ENCODE peak calls at places on chromosomes 13 and 19, in ten cellular contexts. One of them, this sample, is unnamed.
A peak's percentile ranks its signal among the peaks of the same experiment; 100 is the strongest.

GRCh38 chr13:35618565-35619083 is 142.1 kb upstream of the MAB21L1 start:
- DNase-seq in left ventricle myocardium superior: no peak
- DNase-seq in adrenal gland: no peak
- DNase-seq in tibial artery: no peak
- DNase-seq in EL: no peak
- DNase-seq in nephron progenitor cell: no peak
- DNase-seq in nucleus accumbens: no peak
- DNase-seq in fibroblast of gingiva: no peak
- DNase-seq in HFFc6: no peak
- DNase-seq in bronchial epithelial cell: no peak
- DNase-seq in this sample: no peak

GRCh38 chr19:33215438-33216197 is 10.0 kb downstream of the SLC7A10 start:
- DNase-seq in left ventricle myocardium superior: peak; percentile 9
- DNase-seq in tibial artery: no peak
- DNase-seq in EL: no peak
- DNase-seq in nephron progenitor cell: no peak
- DNase-seq in adrenal gland: no peak
- DNase-seq in HFFc6: no peak
- DNase-seq in bronchial epithelial cell: no peak
- DNase-seq in nucleus accumbens: no peak
- DNase-seq in fibroblast of gingiva: no peak
- DNase-seq in this sample: no peak

GRCh38 chr19:4559569-4559968 is at the start of gene SEMA6B:
- DNase-seq in fibroblast of gingiva: no peak
- DNase-seq in nucleus accumbens: no peak
- DNase-seq in HFFc6: no peak
- DNase-seq in left ventricle myocardium superior: peak; percentile 67
- DNase-seq in adrenal gland: peak; percentile 65
- DNase-seq in tibial artery: no peak
- DNase-seq in nephron progenitor cell: no peak
- DNase-seq in EL: no peak
- DNase-seq in bronchial epithelial cell: no peak
- DNase-seq in this sample: no peak

GRCh38 chr13:109761695-109762094 is 24.7 kb downstream of the IRS2 start:
- DNase-seq in EL: no peak
- DNase-seq in nephron progenitor cell: no peak
- DNase-seq in left ventricle myocardium superior: no peak
- DNase-seq in bronchial epithelial cell: peak; percentile 80
- DNase-seq in nucleus accumbens: no peak
- DNase-seq in tibial artery: no peak
- DNase-seq in adrenal gland: no peak
- DNase-seq in HFFc6: no peak
- DNase-seq in fibroblast of gingiva: no peak
- DNase-seq in this sample: no peak

GRCh38 chr13:50910483-50910805 is 853 bp downstream of the RNASEH2B start:
- DNase-seq in left ventricle myocardium superior: no peak
- DNase-seq in fibroblast of gingiva: peak; percentile 38
- DNase-seq in bronchial epithelial cell: no peak
- DNase-seq in adrenal gland: peak; percentile 48
- DNase-seq in nephron progenitor cell: peak; percentile 44
- DNase-seq in nucleus accumbens: peak; percentile 56
- DNase-seq in HFFc6: peak; percentile 5
- DNase-seq in tibial artery: peak; percentile 77
- DNase-seq in EL: peak; percentile 61
- DNase-seq in this sample: no peak

GRCh38 chr19:31459430-31459829 is 110.2 kb upstream of the TSHZ3 start:
- DNase-seq in nucleus accumbens: no peak
- DNase-seq in HFFc6: peak; percentile 9
- DNase-seq in left ventricle myocardium superior: no peak
- DNase-seq in tibial artery: no peak
- DNase-seq in EL: no peak
- DNase-seq in nephron progenitor cell: no peak
- DNase-seq in adrenal gland: no peak
- DNase-seq in bronchial epithelial cell: no peak
- DNase-seq in fibroblast of gingiva: no peak
- DNase-seq in this sample: no peak

GRCh38 chr13:37319041-37319443 is 213.6 kb upstream of the CSNK1A1L start:
- DNase-seq in left ventricle myocardium superior: no peak
- DNase-seq in EL: peak; percentile 5
- DNase-seq in fibroblast of gingiva: no peak
- DNase-seq in HFFc6: peak; percentile 17
- DNase-seq in nephron progenitor cell: no peak
- DNase-seq in adrenal gland: no peak
- DNase-seq in nucleus accumbens: no peak
- DNase-seq in tibial artery: no peak
- DNase-seq in bronchial epithelial cell: no peak
- DNase-seq in this sample: no peak

GRCh38 chr19:51294211-51294976 is 17.1 kb upstream of the IGLON5 start:
- DNase-seq in EL: no peak
- DNase-seq in HFFc6: no peak
- DNase-seq in tibial artery: no peak
- DNase-seq in left ventricle myocardium superior: no peak
- DNase-seq in nephron progenitor cell: no peak
- DNase-seq in adrenal gland: no peak
- DNase-seq in fibroblast of gingiva: no peak
- DNase-seq in nucleus accumbens: no peak
- DNase-seq in bronchial epithelial cell: no peak
- DNase-seq in this sample: no peak

GRCh38 chr13:52642131-52642530 is at the start of gene HNRNPA1L2:
- DNase-seq in fibroblast of gingiva: no peak
- DNase-seq in bronchial epithelial cell: no peak
- DNase-seq in nucleus accumbens: no peak
- DNase-seq in HFFc6: no peak
- DNase-seq in tibial artery: no peak
- DNase-seq in left ventricle myocardium superior: no peak
- DNase-seq in EL: no peak
- DNase-seq in adrenal gland: no peak
- DNase-seq in nephron progenitor cell: no peak
- DNase-seq in this sample: no peak

GRCh38 chr19:1070576-1070930 is 3.6 kb downstream of the ARHGAP45 start:
- DNase-seq in bronchial epithelial cell: no peak
- DNase-seq in nucleus accumbens: no peak
- DNase-seq in nephron progenitor cell: no peak
- DNase-seq in tibial artery: no peak
- DNase-seq in left ventricle myocardium superior: no peak
- DNase-seq in adrenal gland: no peak
- DNase-seq in fibroblast of gingiva: no peak
- DNase-seq in EL: no peak
- DNase-seq in HFFc6: no peak
- DNase-seq in this sample: no peak

GRCh38 chr13:36275190-36276002 is 22.2 kb downstream of the CCDC169 start:
- DNase-seq in left ventricle myocardium superior: no peak
- DNase-seq in fibroblast of gingiva: peak; percentile 60
- DNase-seq in HFFc6: peak; percentile 54
- DNase-seq in EL: peak; percentile 51
- DNase-seq in nephron progenitor cell: peak; percentile 8
- DNase-seq in tibial artery: no peak
- DNase-seq in adrenal gland: peak; percentile 17
- DNase-seq in bronchial epithelial cell: peak; percentile 59
- DNase-seq in nucleus accumbens: peak; percentile 29
- DNase-seq in this sample: no peak

GRCh38 chr13:50030315-50030714 is 15.1 kb downstream of the KCNRG start:
- DNase-seq in EL: peak; percentile 11
- DNase-seq in nephron progenitor cell: no peak
- DNase-seq in fibroblast of gingiva: no peak
- DNase-seq in tibial artery: no peak
- DNase-seq in HFFc6: no peak
- DNase-seq in bronchial epithelial cell: peak; percentile 17
- DNase-seq in left ventricle myocardium superior: no peak
- DNase-seq in adrenal gland: no peak
- DNase-seq in nucleus accumbens: no peak
- DNase-seq in this sample: no peak

GRCh38 chr19:46296722-46297431 is at the start of gene HIF3A:
- DNase-seq in left ventricle myocardium superior: peak; percentile 83
- DNase-seq in EL: peak; percentile 36
- DNase-seq in nephron progenitor cell: peak; percentile 95
- DNase-seq in nucleus accumbens: peak; percentile 62
- DNase-seq in adrenal gland: peak; percentile 55
- DNase-seq in HFFc6: no peak
- DNase-seq in bronchial epithelial cell: no peak
- DNase-seq in tibial artery: peak; percentile 85
- DNase-seq in fibroblast of gingiva: no peak
- DNase-seq in this sample: no peak

GRCh38 chr13:48232420-48233096 is 448 bp upstream of the ITM2B start:
- DNase-seq in nephron progenitor cell: no peak
- DNase-seq in fibroblast of gingiva: no peak
- DNase-seq in HFFc6: peak; percentile 21
- DNase-seq in left ventricle myocardium superior: no peak
- DNase-seq in tibial artery: peak; percentile 88
- DNase-seq in nucleus accumbens: no peak
- DNase-seq in bronchial epithelial cell: peak; percentile 42
- DNase-seq in EL: no peak
- DNase-seq in adrenal gland: peak; percentile 61
- DNase-seq in this sample: no peak

GRCh38 chr13:51341804-51342203 is 2.3 kb downstream of the SERPINE3 start:
- DNase-seq in bronchial epithelial cell: no peak
- DNase-seq in adrenal gland: no peak
- DNase-seq in nephron progenitor cell: no peak
- DNase-seq in fibroblast of gingiva: no peak
- DNase-seq in left ventricle myocardium superior: no peak
- DNase-seq in tibial artery: no peak
- DNase-seq in HFFc6: no peak
- DNase-seq in nucleus accumbens: no peak
- DNase-seq in EL: no peak
- DNase-seq in this sample: no peak

GRCh38 chr13:49669735-49670309 is 21.5 kb downstream of the EBPL start:
- DNase-seq in nucleus accumbens: peak; percentile 72
- DNase-seq in tibial artery: no peak
- DNase-seq in bronchial epithelial cell: peak; percentile 70
- DNase-seq in adrenal gland: peak; percentile 82
- DNase-seq in HFFc6: peak; percentile 57
- DNase-seq in nephron progenitor cell: peak; percentile 49
- DNase-seq in EL: peak; percentile 71
- DNase-seq in fibroblast of gingiva: peak; percentile 70
- DNase-seq in left ventricle myocardium superior: peak; percentile 42
- DNase-seq in this sample: no peak

GRCh38 chr19:1406496-1406817 is 929 bp upstream of the DAZAP1 start:
- DNase-seq in left ventricle myocardium superior: no peak
- DNase-seq in nephron progenitor cell: no peak
- DNase-seq in bronchial epithelial cell: no peak
- DNase-seq in tibial artery: peak; percentile 68
- DNase-seq in HFFc6: no peak
- DNase-seq in nucleus accumbens: no peak
- DNase-seq in EL: no peak
- DNase-seq in adrenal gland: no peak
- DNase-seq in fibroblast of gingiva: no peak
- DNase-seq in this sample: no peak

GRCh38 chr13:97002581-97002980 is 8.3 kb upstream of the OXGR1 start:
- DNase-seq in nucleus accumbens: no peak
- DNase-seq in adrenal gland: no peak
- DNase-seq in nephron progenitor cell: no peak
- DNase-seq in fibroblast of gingiva: no peak
- DNase-seq in bronchial epithelial cell: no peak
- DNase-seq in HFFc6: no peak
- DNase-seq in EL: no peak
- DNase-seq in tibial artery: no peak
- DNase-seq in left ventricle myocardium superior: no peak
- DNase-seq in this sample: no peak

GRCh38 chr13:97474581-97474980 is 40.6 kb downstream of the RAP2A start:
- DNase-seq in HFFc6: no peak
- DNase-seq in adrenal gland: no peak
- DNase-seq in nephron progenitor cell: no peak
- DNase-seq in left ventricle myocardium superior: no peak
- DNase-seq in nucleus accumbens: no peak
- DNase-seq in tibial artery: no peak
- DNase-seq in EL: no peak
- DNase-seq in bronchial epithelial cell: no peak
- DNase-seq in fibroblast of gingiva: no peak
- DNase-seq in this sample: no peak

GRCh38 chr13:93364166-93364565 is 137.6 kb downstream of the GPC6 start:
- DNase-seq in nephron progenitor cell: no peak
- DNase-seq in EL: peak; percentile 36
- DNase-seq in fibroblast of gingiva: no peak
- DNase-seq in HFFc6: no peak
- DNase-seq in left ventricle myocardium superior: no peak
- DNase-seq in adrenal gland: no peak
- DNase-seq in tibial artery: no peak
- DNase-seq in nucleus accumbens: no peak
- DNase-seq in bronchial epithelial cell: peak; percentile 17
- DNase-seq in this sample: no peak

GRCh38 chr13:33870046-33870668 is 52.2 kb downstream of the RFC3 start:
- DNase-seq in fibroblast of gingiva: no peak
- DNase-seq in tibial artery: no peak
- DNase-seq in EL: no peak
- DNase-seq in nucleus accumbens: no peak
- DNase-seq in HFFc6: no peak
- DNase-seq in nephron progenitor cell: no peak
- DNase-seq in bronchial epithelial cell: no peak
- DNase-seq in left ventricle myocardium superior: no peak
- DNase-seq in adrenal gland: no peak
- DNase-seq in this sample: no peak

GRCh38 chr13:100604909-100605308 is 16.3 kb upstream of the GGACT start:
- DNase-seq in left ventricle myocardium superior: no peak
- DNase-seq in tibial artery: no peak
- DNase-seq in nucleus accumbens: no peak
- DNase-seq in fibroblast of gingiva: no peak
- DNase-seq in HFFc6: no peak
- DNase-seq in bronchial epithelial cell: no peak
- DNase-seq in adrenal gland: no peak
- DNase-seq in EL: no peak
- DNase-seq in nephron progenitor cell: no peak
- DNase-seq in this sample: no peak

GRCh38 chr13:102089722-102090121 is 312.1 kb downstream of the FGF14 start:
- DNase-seq in nephron progenitor cell: no peak
- DNase-seq in EL: no peak
- DNase-seq in left ventricle myocardium superior: no peak
- DNase-seq in nucleus accumbens: no peak
- DNase-seq in bronchial epithelial cell: no peak
- DNase-seq in HFFc6: no peak
- DNase-seq in adrenal gland: no peak
- DNase-seq in fibroblast of gingiva: no peak
- DNase-seq in tibial artery: no peak
- DNase-seq in this sample: no peak

GRCh38 chr19:2970201-2970838 is 7.0 kb upstream of the TLE6 start:
- DNase-seq in EL: no peak
- DNase-seq in HFFc6: peak; percentile 29
- DNase-seq in adrenal gland: no peak
- DNase-seq in tibial artery: no peak
- DNase-seq in left ventricle myocardium superior: no peak
- DNase-seq in bronchial epithelial cell: no peak
- DNase-seq in fibroblast of gingiva: peak; percentile 96
- DNase-seq in nucleus accumbens: no peak
- DNase-seq in nephron progenitor cell: no peak
- DNase-seq in this sample: no peak

GRCh38 chr19:15265849-15266248 is 33.6 kb upstream of the EPHX3 start:
- DNase-seq in nucleus accumbens: peak; percentile 94
- DNase-seq in nephron progenitor cell: no peak
- DNase-seq in EL: peak; percentile 96
- DNase-seq in bronchial epithelial cell: no peak
- DNase-seq in adrenal gland: peak; percentile 97
- DNase-seq in fibroblast of gingiva: peak; percentile 97
- DNase-seq in tibial artery: peak; percentile 98
- DNase-seq in left ventricle myocardium superior: peak; percentile 94
- DNase-seq in HFFc6: peak; percentile 89
- DNase-seq in this sample: no peak

GRCh38 chr13:44812818-44813217 is 176.5 kb downstream of the NUFIP1 start:
- DNase-seq in tibial artery: no peak
- DNase-seq in nephron progenitor cell: no peak
- DNase-seq in left ventricle myocardium superior: no peak
- DNase-seq in fibroblast of gingiva: peak; percentile 47
- DNase-seq in HFFc6: no peak
- DNase-seq in adrenal gland: no peak
- DNase-seq in bronchial epithelial cell: no peak
- DNase-seq in nucleus accumbens: no peak
- DNase-seq in EL: no peak
- DNase-seq in this sample: no peak

GRCh38 chr19:18414504-18415176 is 4.6 kb upstream of the SSBP4 start:
- DNase-seq in EL: no peak
- DNase-seq in bronchial epithelial cell: no peak
- DNase-seq in nucleus accumbens: no peak
- DNase-seq in nephron progenitor cell: peak; percentile 36
- DNase-seq in HFFc6: no peak
- DNase-seq in left ventricle myocardium superior: peak; percentile 37
- DNase-seq in fibroblast of gingiva: no peak
- DNase-seq in adrenal gland: peak; percentile 44
- DNase-seq in tibial artery: peak; percentile 72
- DNase-seq in this sample: no peak

GRCh38 chr13:68749801-68750200 is 1357.8 kb upstream of the ATXN8OS start:
- DNase-seq in nucleus accumbens: no peak
- DNase-seq in nephron progenitor cell: no peak
- DNase-seq in tibial artery: no peak
- DNase-seq in adrenal gland: no peak
- DNase-seq in EL: no peak
- DNase-seq in HFFc6: no peak
- DNase-seq in fibroblast of gingiva: no peak
- DNase-seq in left ventricle myocardium superior: no peak
- DNase-seq in bronchial epithelial cell: no peak
- DNase-seq in this sample: no peak

This sample was measured in natural killer cell treated with Interleukin-12 subunit alpha and Interleukin-12 subunit beta and Interleukin-15 and Interleukin-18, amount 100 ng/mL, for 72 hours.